ENCODE peak calls at places on chromosomes 16 and 17, in seven cellular contexts. B, O, P, R, Q, A and K are unnamed samples.

GRCh38 chr16:87206646-87207451 is 110.3 kb downstream of the C16orf95 start:
- DNase-seq in B (no peak), P (no peak), Q (no peak), A (no peak), O (peak), R (no peak), K (peak)

GRCh38 chr16:22296225-22297113 is 740 bp upstream of the POLR3E start:
- DNase-seq in P (peak), A (peak), O (no peak), Q (peak), R (no peak), B (no peak), K (no peak)

GRCh38 chr17:9401434-9401833 is 174.2 kb downstream of the STX8 start:
- DNase-seq in P (no peak), B (no peak), R (no peak), Q (no peak), A (no peak), O (no peak), K (peak)

GRCh38 chr17:6894206-6894528 is 62.6 kb upstream of the TEKT1 start:
- DNase-seq in Q (no peak), B (peak), R (no peak), O (no peak), P (no peak), A (no peak), K (no peak)

GRCh38 chr16:47888142-47888541 is 267.7 kb downstream of the ABCC12 start:
- DNase-seq in B (peak), Q (no peak), A (peak), P (no peak), O (no peak), R (no peak), K (peak)

GRCh38 chr16:50836121-50836541 is 94.2 kb downstream of the CYLD start:
- DNase-seq in B (no peak), Q (no peak), O (no peak), R (no peak), A (no peak), P (no peak), K (no peak)

GRCh38 chr16:87834668-87835473 is 34.4 kb downstream of the SLC7A5 start:
- DNase-seq in Q (no peak), O (no peak), P (peak), R (peak), A (no peak), B (no peak), K (no peak)

GRCh38 chr17:30369995-30370394 is 8.7 kb upstream of the CPD start:
- DNase-seq in R (no peak), O (no peak), P (no peak), Q (no peak), A (no peak), B (no peak), K (no peak)

GRCh38 chr16:87728026-87728425 is 37.8 kb downstream of the KLHDC4 start:
- DNase-seq in O (no peak), Q (no peak), B (no peak), P (no peak), A (no peak), R (no peak), K (no peak)

GRCh38 chr17:37067555-37068111 is 118.9 kb downstream of the AATF start:
- DNase-seq in O (peak), Q (no peak), P (peak), B (no peak), R (peak), A (peak), K (peak)

GRCh38 chr17:38583176-38583575 is 22.6 kb downstream of the SRCIN1 start:
- DNase-seq in Q (no peak), R (no peak), A (no peak), O (no peak), P (no peak), B (no peak), K (no peak)

GRCh38 chr17:45436625-45437460 is 4.2 kb upstream of the ARHGAP27 start:
- DNase-seq in Q (no peak), R (peak), P (no peak), O (no peak), A (no peak), B (no peak), K (no peak)

GRCh38 chr16:69939821-69940585 is 11.1 kb upstream of the CLEC18A start:
- DNase-seq in Q (no peak), B (no peak), O (no peak), A (no peak), P (no peak), R (no peak), K (no peak)

GRCh38 chr17:57954421-57955182 is 610 bp downstream of the CUEDC1 start:
- DNase-seq in B (no peak), A (no peak), P (no peak), O (no peak), R (peak), Q (no peak), K (peak)

GRCh38 chr16:81996664-81997529 is 14.4 kb downstream of the SDR42E1 start:
- DNase-seq in R (no peak), P (peak), A (peak), B (no peak), O (peak), Q (no peak), K (peak)

GRCh38 chr16:75627856-75628255 is 4.8 kb upstream of the ADAT1 start:
- DNase-seq in Q (no peak), O (no peak), A (no peak), P (peak), R (no peak), B (no peak), K (no peak)

GRCh38 chr16:88454315-88455057 is 1.4 kb downstream of the ZFPM1 start:
- DNase-seq in R (peak), Q (no peak), P (no peak), A (no peak), O (no peak), B (no peak), K (no peak)

GRCh38 chr17:75703191-75703590 is 18.1 kb upstream of the ITGB4 start:
- DNase-seq in Q (no peak), B (no peak), O (no peak), A (no peak), P (no peak), R (no peak), K (no peak)

GRCh38 chr16:59733321-59733720 is 999.2 kb upstream of the GOT2 start:
- DNase-seq in B (no peak), Q (no peak), P (no peak), O (no peak), A (no peak), R (no peak), K (no peak)

GRCh38 chr17:67559381-67559966 is 158.3 kb upstream of the NOL11 start:
- DNase-seq in A (no peak), P (peak), Q (no peak), B (no peak), O (no peak), R (no peak), K (no peak)

GRCh38 chr16:68285683-68286082 is 21.4 kb downstream of the SLC7A6 start:
- DNase-seq in A (no peak), O (no peak), P (no peak), Q (no peak), R (no peak), B (no peak), K (no peak)

GRCh38 chr16:82773018-82773417 is 146.2 kb downstream of the CDH13 start:
- DNase-seq in Q (no peak), A (no peak), O (no peak), P (no peak), R (no peak), B (no peak), K (no peak)

GRCh38 chr16:23058576-23058975 is 90.7 kb downstream of the USP31 start:
- DNase-seq in Q (no peak), O (no peak), P (no peak), A (no peak), B (no peak), R (no peak), K (no peak)

GRCh38 chr17:56595831-56596740 is 2.6 kb downstream of the NOG start:
- DNase-seq in Q (no peak), O (no peak), A (no peak), R (peak), B (no peak), P (no peak), K (peak)

GRCh38 chr17:73874008-73874407 is 229.8 kb upstream of the SDK2 start:
- DNase-seq in Q (peak), A (no peak), B (no peak), O (no peak), P (no peak), R (no peak), K (no peak)

GRCh38 chr16:31108794-31109558 is 790 bp downstream of the BCKDK start:
- DNase-seq in P (no peak), B (no peak), A (no peak), O (no peak), Q (no peak), R (no peak), K (no peak)

GRCh38 chr16:50489187-50489586 is 59.0 kb upstream of the NKD1 start:
- DNase-seq in R (no peak), Q (no peak), P (no peak), A (no peak), O (no peak), B (no peak), K (no peak)

GRCh38 chr17:58232707-58233156 is 5.7 kb upstream of the LPO start:
- DNase-seq in R (no peak), A (no peak), P (peak), Q (peak), O (no peak), B (no peak), K (no peak)

GRCh38 chr16:73365010-73365409 is 317.1 kb upstream of the ZFHX3 start:
- DNase-seq in O (no peak), B (no peak), R (peak), Q (no peak), A (no peak), P (no peak), K (no peak)

GRCh38 chr16:53090591-53091507 is 36.1 kb downstream of the CHD9 start:
- DNase-seq in Q (peak), R (peak), P (no peak), B (no peak), A (peak), O (no peak), K (no peak)

GRCh38 chr16:53150769-53151168 is 96.0 kb downstream of the CHD9 start:
- DNase-seq in O (no peak), A (no peak), P (no peak), R (no peak), Q (no peak), B (no peak), K (no peak)

GRCh38 chr17:81085420-81085911 is 50.5 kb downstream of the BAIAP2 start:
- DNase-seq in R (no peak), Q (no peak), A (no peak), B (no peak), O (no peak), P (no peak), K (no peak)

GRCh38 chr17:75615301-75615700 is 17.9 kb upstream of the SMIM5 start:
- DNase-seq in B (no peak), A (no peak), P (peak), O (no peak), R (no peak), Q (no peak), K (no peak)

DNA sequence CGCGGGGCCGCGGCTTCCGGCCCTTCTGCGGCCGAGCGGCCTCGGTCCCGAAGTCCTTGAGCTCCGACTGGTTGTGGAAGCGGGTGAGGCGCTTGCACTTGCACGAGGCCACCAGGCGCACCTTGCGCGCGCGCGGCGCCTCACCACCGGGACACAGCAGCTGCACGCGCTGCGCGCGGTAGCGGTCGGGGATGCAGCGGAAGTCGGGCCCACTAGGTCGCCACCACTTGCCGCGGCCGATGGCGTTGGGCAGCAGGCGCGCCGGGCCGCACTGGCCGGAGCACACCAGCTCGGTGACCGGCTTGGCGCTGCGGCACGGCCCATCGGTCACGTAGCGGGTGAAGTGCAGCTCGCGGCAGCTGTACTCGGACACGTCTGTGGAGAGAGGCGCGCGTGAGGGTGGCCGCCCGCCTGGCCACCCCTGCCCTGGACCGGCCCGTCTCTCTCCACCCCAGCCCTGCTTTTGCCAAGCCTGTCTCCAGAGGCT is 3.2 kb downstream of the SOST start:
- DNase-seq in P (no peak), O (no peak), R (no peak), A (no peak), Q (no peak), B (peak), K (no peak)
- TF ChIP-seq JUND in P (no peak), O (no peak), R (no peak), A (no peak), Q (no peak), B (no peak), K (no peak)

GRCh38 chr16:89870440-89870839 is 3.0 kb upstream of the TCF25 start:
- DNase-seq in O (no peak), A (no peak), P (no peak), R (no peak), Q (no peak), B (no peak), K (no peak)
- TF ChIP-seq JUND in O (no peak), A (no peak), P (no peak), R (no peak), Q (no peak), B (no peak), K (no peak)

GRCh38 chr17:19946921-19947320 is 30.7 kb downstream of the AKAP10 start:
- DNase-seq in B (no peak), Q (no peak), R (no peak), O (no peak), P (no peak), A (no peak), K (no peak)

GRCh38 chr17:19945009-19945650 is 32.5 kb downstream of the AKAP10 start:
- DNase-seq in O (no peak), R (no peak), Q (no peak), A (no peak), P (peak), B (no peak), K (no peak)

GRCh38 chr17:19943599-19943998 is 34.0 kb downstream of the AKAP10 start:
- DNase-seq in A (no peak), P (no peak), Q (no peak), R (no peak), O (no peak), B (no peak), K (peak)

GRCh38 chr17:19943026-19943425 is 34.6 kb downstream of the AKAP10 start:
- DNase-seq in R (no peak), B (no peak), O (no peak), Q (no peak), A (no peak), P (no peak), K (no peak)

GRCh38 chr17:19948100-19948943 is 29.3 kb downstream of the AKAP10 start:
- DNase-seq in Q (no peak), P (peak), B (no peak), O (no peak), R (no peak), A (no peak), K (peak)
- TF ChIP-seq JUND in Q (no peak), P (no peak), B (no peak), O (no peak), R (no peak), A (no peak), K (no peak)

GRCh38 chr17:3990391-3991127 is 26.3 kb upstream of the ATP2A3 start:
- DNase-seq in R (peak), Q (no peak), B (no peak), P (no peak), A (no peak), O (no peak), K (no peak)
- TF ChIP-seq JUND in R (no peak), Q (no peak), B (no peak), P (no peak), A (no peak), O (no peak), K (no peak)

DNA sequence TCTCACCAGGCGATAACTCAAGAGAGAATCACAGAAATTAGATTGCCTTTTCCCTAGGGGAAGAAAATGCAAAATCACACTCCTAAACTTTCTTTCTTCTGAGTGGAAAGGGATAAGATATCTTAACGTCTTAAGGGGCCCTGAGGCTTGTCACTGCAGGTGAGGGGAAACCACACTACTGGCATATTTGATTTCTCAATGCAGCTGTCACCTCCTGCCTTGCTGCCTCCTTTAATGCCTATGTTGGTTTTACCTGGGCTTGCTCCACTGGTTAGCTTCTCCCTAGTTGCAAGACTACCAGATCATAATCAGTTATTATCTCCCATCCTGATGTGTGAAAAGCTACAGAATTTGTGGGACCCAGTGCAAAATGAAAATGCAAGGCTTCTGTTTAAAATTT is 4.5 kb upstream of the HERPUD1 start:
- DNase-seq in B (no peak), R (no peak), P (no peak), A (no peak), Q (no peak), O (no peak), K (no peak)
- TF ChIP-seq JUND in B (no peak), R (no peak), P (no peak), A (no peak), Q (no peak), O (no peak), K (no peak)

DNA sequence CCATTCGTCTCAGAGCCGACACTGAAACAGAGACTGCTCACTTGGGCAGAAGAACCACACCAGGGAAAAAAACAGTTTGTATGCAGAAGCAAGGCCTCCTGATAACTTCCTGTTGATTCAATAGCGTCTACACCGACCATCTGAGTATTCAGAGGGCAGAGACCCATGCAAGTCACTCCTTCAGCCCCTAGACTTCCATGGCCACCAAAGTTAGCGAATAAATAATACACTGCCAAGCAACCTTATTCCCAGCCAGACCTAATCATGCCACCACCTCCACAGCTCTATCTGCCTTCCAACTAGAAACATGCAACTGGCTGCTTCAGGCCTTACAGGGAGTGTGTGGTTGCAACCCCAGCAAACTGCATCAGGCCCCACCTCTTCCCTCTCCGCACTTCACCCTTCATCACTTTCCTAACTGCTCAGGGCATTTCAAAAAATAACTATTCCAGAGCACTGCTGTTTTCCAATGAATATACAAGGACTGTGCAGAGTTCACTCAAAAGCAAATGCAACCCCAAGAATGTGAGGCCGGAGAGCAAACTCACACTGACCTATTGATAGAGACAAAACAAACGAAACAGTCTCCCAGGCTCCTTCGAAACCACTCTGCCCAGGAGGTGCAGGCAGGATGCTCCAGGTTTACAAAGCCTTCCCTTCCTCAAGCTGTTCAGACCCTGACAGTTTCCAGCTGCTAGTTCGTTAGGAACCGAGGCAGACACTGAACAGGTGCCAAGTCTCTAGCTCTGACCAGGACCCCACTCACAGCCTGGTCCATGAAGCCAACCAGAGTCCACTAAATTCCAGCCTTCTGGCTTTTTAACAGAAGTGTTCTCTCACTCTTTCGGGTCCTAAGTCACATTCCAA is 3.6 kb downstream of the USP7 start:
- DNase-seq in R (peak), Q (no peak), O (no peak), B (no peak), P (no peak), A (peak), K (no peak)
- TF ChIP-seq JUND in R (no peak), Q (no peak), O (no peak), B (no peak), P (no peak), A (peak), K (no peak)